ENCODE peak calls at places on chromosomes 2 and 18, in eight cellular contexts. One of them, this sample, is unnamed.

GRCh38 chr18:55300469-55301195 is 287.4 kb downstream of the TCF4 start:
- DNase-seq in AG09319: peak
- DNase-seq in NCI-H2081: no peak
- DNase-seq in Calu3: no peak
- DNase-seq in activated T-cell treated with anti-CD3 and anti-CD28 coated beads, Interleukin-2, amount 50 U/mL, for 72 hours: no peak
- DNase-seq in mucosa of descending colon: no peak
- DNase-seq in colonic mucosa: no peak
- DNase-seq in sigmoid colon: no peak
- DNase-seq in this sample: peak

GRCh38 chr2:169767243-169767888 is 31.3 kb upstream of the SSB start:
- DNase-seq in mucosa of descending colon: no peak
- DNase-seq in activated T-cell treated with anti-CD3 and anti-CD28 coated beads, Interleukin-2, amount 50 U/mL, for 72 hours: peak
- DNase-seq in sigmoid colon: peak
- DNase-seq in AG09319: peak
- DNase-seq in colonic mucosa: peak
- DNase-seq in Calu3: peak
- DNase-seq in NCI-H2081: peak
- DNase-seq in this sample: no peak

GRCh38 chr2:55161295-55162210 is 70.5 kb downstream of the CLHC1 start:
- DNase-seq in NCI-H2081: no peak
- DNase-seq in activated T-cell treated with anti-CD3 and anti-CD28 coated beads, Interleukin-2, amount 50 U/mL, for 72 hours: no peak
- DNase-seq in mucosa of descending colon: no peak
- DNase-seq in colonic mucosa: no peak
- DNase-seq in AG09319: no peak
- DNase-seq in sigmoid colon: no peak
- DNase-seq in Calu3: no peak
- DNase-seq in this sample: no peak

GRCh38 chr18:43826215-43826614 is 548.9 kb upstream of the SYT4 start:
- DNase-seq in Calu3: no peak
- DNase-seq in NCI-H2081: no peak
- DNase-seq in AG09319: no peak
- DNase-seq in sigmoid colon: no peak
- DNase-seq in colonic mucosa: no peak
- DNase-seq in mucosa of descending colon: no peak
- DNase-seq in activated T-cell treated with anti-CD3 and anti-CD28 coated beads, Interleukin-2, amount 50 U/mL, for 72 hours: no peak
- DNase-seq in this sample: no peak

GRCh38 chr2:97728091-97728596 is 14.8 kb downstream of the ZAP70 start:
- DNase-seq in mucosa of descending colon: no peak
- DNase-seq in Calu3: peak
- DNase-seq in AG09319: no peak
- DNase-seq in colonic mucosa: no peak
- DNase-seq in NCI-H2081: no peak
- DNase-seq in sigmoid colon: peak
- DNase-seq in activated T-cell treated with anti-CD3 and anti-CD28 coated beads, Interleukin-2, amount 50 U/mL, for 72 hours: no peak
- DNase-seq in this sample: no peak

GRCh38 chr18:32372381-32373061 is 98.2 kb downstream of the GAREM1 start:
- DNase-seq in sigmoid colon: no peak
- DNase-seq in mucosa of descending colon: no peak
- DNase-seq in NCI-H2081: no peak
- DNase-seq in colonic mucosa: peak
- DNase-seq in Calu3: peak
- DNase-seq in AG09319: no peak
- DNase-seq in activated T-cell treated with anti-CD3 and anti-CD28 coated beads, Interleukin-2, amount 50 U/mL, for 72 hours: no peak
- DNase-seq in this sample: no peak

GRCh38 chr2:120012363-120012762 is 514 bp upstream of the EPB41L5 start:
- DNase-seq in AG09319: no peak
- DNase-seq in Calu3: no peak
- DNase-seq in mucosa of descending colon: no peak
- DNase-seq in activated T-cell treated with anti-CD3 and anti-CD28 coated beads, Interleukin-2, amount 50 U/mL, for 72 hours: no peak
- DNase-seq in NCI-H2081: no peak
- DNase-seq in colonic mucosa: no peak
- DNase-seq in sigmoid colon: no peak
- DNase-seq in this sample: no peak

GRCh38 chr2:79788952-79789612 is 276.2 kb downstream of the CTNNA2 start:
- DNase-seq in sigmoid colon: no peak
- DNase-seq in activated T-cell treated with anti-CD3 and anti-CD28 coated beads, Interleukin-2, amount 50 U/mL, for 72 hours: no peak
- DNase-seq in NCI-H2081: no peak
- DNase-seq in colonic mucosa: no peak
- DNase-seq in AG09319: no peak
- DNase-seq in Calu3: no peak
- DNase-seq in mucosa of descending colon: no peak
- DNase-seq in this sample: no peak

GRCh38 chr18:5890606-5891360 is 4.5 kb downstream of the TMEM200C start:
- DNase-seq in mucosa of descending colon: peak
- DNase-seq in sigmoid colon: no peak
- DNase-seq in Calu3: no peak
- DNase-seq in activated T-cell treated with anti-CD3 and anti-CD28 coated beads, Interleukin-2, amount 50 U/mL, for 72 hours: peak
- DNase-seq in NCI-H2081: peak
- DNase-seq in colonic mucosa: peak
- DNase-seq in AG09319: no peak
- DNase-seq in this sample: no peak

GRCh38 chr18:3162181-3162580 is 57.6 kb downstream of the MYOM1 start:
- DNase-seq in NCI-H2081: no peak
- DNase-seq in mucosa of descending colon: peak
- DNase-seq in colonic mucosa: peak
- DNase-seq in Calu3: no peak
- DNase-seq in sigmoid colon: no peak
- DNase-seq in activated T-cell treated with anti-CD3 and anti-CD28 coated beads, Interleukin-2, amount 50 U/mL, for 72 hours: no peak
- DNase-seq in AG09319: no peak
- DNase-seq in this sample: no peak

GRCh38 chr2:169464508-169465386 is 14.5 kb upstream of the BBS5 start:
- DNase-seq in mucosa of descending colon: no peak
- DNase-seq in activated T-cell treated with anti-CD3 and anti-CD28 coated beads, Interleukin-2, amount 50 U/mL, for 72 hours: no peak
- DNase-seq in sigmoid colon: no peak
- DNase-seq in NCI-H2081: peak
- DNase-seq in colonic mucosa: no peak
- DNase-seq in AG09319: no peak
- DNase-seq in Calu3: no peak
- DNase-seq in this sample: no peak

GRCh38 chr2:240278661-240279060 is 138.2 kb upstream of the OTOS start:
- DNase-seq in AG09319: no peak
- DNase-seq in sigmoid colon: no peak
- DNase-seq in NCI-H2081: no peak
- DNase-seq in colonic mucosa: no peak
- DNase-seq in mucosa of descending colon: no peak
- DNase-seq in activated T-cell treated with anti-CD3 and anti-CD28 coated beads, Interleukin-2, amount 50 U/mL, for 72 hours: no peak
- DNase-seq in Calu3: no peak
- DNase-seq in this sample: no peak

GRCh38 chr2:36633470-36634092 is 35.6 kb upstream of the FEZ2 start:
- DNase-seq in AG09319: no peak
- DNase-seq in NCI-H2081: no peak
- DNase-seq in sigmoid colon: no peak
- DNase-seq in Calu3: no peak
- DNase-seq in colonic mucosa: no peak
- DNase-seq in activated T-cell treated with anti-CD3 and anti-CD28 coated beads, Interleukin-2, amount 50 U/mL, for 72 hours: no peak
- DNase-seq in mucosa of descending colon: no peak
- DNase-seq in this sample: no peak

GRCh38 chr18:51936115-51936514 is 403.9 kb upstream of the DCC start:
- DNase-seq in AG09319: no peak
- DNase-seq in mucosa of descending colon: no peak
- DNase-seq in colonic mucosa: no peak
- DNase-seq in Calu3: no peak
- DNase-seq in activated T-cell treated with anti-CD3 and anti-CD28 coated beads, Interleukin-2, amount 50 U/mL, for 72 hours: no peak
- DNase-seq in NCI-H2081: no peak
- DNase-seq in sigmoid colon: no peak
- DNase-seq in this sample: no peak